ENCODE peak calls at places on chromosomes 16 and 17, in five cellular contexts. M is nucleus accumbens, S is T-helper 1 cell, W is NCI-H1930, Z is T follicular helper cell. Q is an unnamed sample.

GRCh38 chr16:66315210-66315825 is 51.2 kb upstream of the CDH5 start:
- DNase-seq in Z (peak; percentile 16), W (peak; percentile 32), M (peak; percentile 26), S (peak; percentile 14), Q (peak; percentile 89)

GRCh38 chr16:84700518-84701277 is 898 bp downstream of the USP10 start:
- DNase-seq in Z (peak; percentile 10), W (no peak), S (no peak), M (peak; percentile 3), Q (peak; percentile 60)

GRCh38 chr16:57537194-57537505 is 779 bp upstream of the CCDC102A start:
- DNase-seq in M (no peak), S (no peak), W (no peak), Z (no peak), Q (no peak)

GRCh38 chr16:81940781-81941560 is 70.3 kb downstream of the SDR42E1 start:
- DNase-seq in S (no peak), M (no peak), Z (no peak), W (no peak), Q (peak; percentile 61)

GRCh38 chr16:11668590-11669379 is 530 bp downstream of the SNN start:
- DNase-seq in Z (no peak), M (no peak), S (peak; percentile 19), W (no peak), Q (no peak)

GRCh38 chr17:78401246-78401645 is 22.8 kb downstream of the PGS1 start:
- DNase-seq in S (no peak), W (no peak), Z (no peak), M (no peak), Q (no peak)

GRCh38 chr17:33292981-33293867 is at the start of gene ASIC2:
- DNase-seq in S (no peak), W (peak; percentile 15), Z (no peak), M (no peak), Q (peak; percentile 91)

GRCh38 chr17:1474402-1475189 is 17.9 kb downstream of the MYO1C start:
- DNase-seq in Z (no peak), M (no peak), W (no peak), S (no peak), Q (no peak)

GRCh38 chr17:76847031-76847430 is 21.2 kb upstream of the MGAT5B start:
- DNase-seq in W (no peak), Z (no peak), M (no peak), S (no peak), Q (no peak)

GRCh38 chr17:28335959-28336871 is 654 bp downstream of the TNFAIP1 start:
- DNase-seq in S (no peak), M (no peak), Z (peak; percentile 9), W (no peak), Q (peak; percentile 95)

GRCh38 chr17:16419074-16419928 is 3.9 kb downstream of the TRPV2 start:
- DNase-seq in Z (no peak), M (no peak), S (peak; percentile 27), W (no peak), Q (peak; percentile 70)

GRCh38 chr17:4357030-4357635 is 9.3 kb downstream of the UBE2G1 start:
- DNase-seq in M (no peak), W (no peak), Z (no peak), S (no peak), Q (no peak)

Q was measured in endodermal cell.